ENCODE peak calls at places on chromosome 18, in seven cellular contexts. One of them, this sample, is unnamed.

GRCh38 chr18:58045265-58046086 is 1.4 kb downstream of the NEDD4L start:
- DNase-seq in Peyer's patch: peak; percentile 82
- DNase-seq in fibroblast of villous mesenchyme: peak; percentile 10
- DNase-seq in AG09309: no peak
- DNase-seq in BJ: no peak
- DNase-seq in cardiac fibroblast: peak; percentile 21
- DNase-seq in left ventricle myocardium inferior: no peak
- DNase-seq in this sample: no peak

GRCh38 chr18:36572135-36572856 is 256.5 kb downstream of the TPGS2 start:
- DNase-seq in Peyer's patch: peak; percentile 61
- DNase-seq in fibroblast of villous mesenchyme: peak; percentile 45
- DNase-seq in AG09309: peak; percentile 27
- DNase-seq in BJ: no peak
- DNase-seq in cardiac fibroblast: peak; percentile 68
- DNase-seq in left ventricle myocardium inferior: no peak
- DNase-seq in this sample: no peak

GRCh38 chr18:60980422-60981005 is 352.7 kb upstream of the CDH20 start:
- DNase-seq in Peyer's patch: no peak
- DNase-seq in fibroblast of villous mesenchyme: no peak
- DNase-seq in AG09309: no peak
- DNase-seq in BJ: no peak
- DNase-seq in cardiac fibroblast: no peak
- DNase-seq in left ventricle myocardium inferior: no peak
- DNase-seq in this sample: no peak

GRCh38 chr18:12308386-12309100 is 502 bp downstream of the TUBB6 start:
- DNase-seq in Peyer's patch: peak; percentile 84
- DNase-seq in fibroblast of villous mesenchyme: peak; percentile 93
- DNase-seq in AG09309: peak; percentile 67
- DNase-seq in BJ: peak; percentile 52
- DNase-seq in cardiac fibroblast: peak; percentile 92
- DNase-seq in left ventricle myocardium inferior: peak; percentile 89
- DNase-seq in this sample: no peak

GRCh38 chr18:75828379-75828778 is 400.9 kb upstream of the SMIM21 start:
- DNase-seq in Peyer's patch: no peak
- DNase-seq in fibroblast of villous mesenchyme: no peak
- DNase-seq in AG09309: no peak
- DNase-seq in BJ: no peak
- DNase-seq in cardiac fibroblast: no peak
- DNase-seq in left ventricle myocardium inferior: no peak
- DNase-seq in this sample: no peak

GRCh38 chr18:60411715-60412114 is 39.1 kb upstream of the MC4R start:
- DNase-seq in Peyer's patch: no peak
- DNase-seq in fibroblast of villous mesenchyme: no peak
- DNase-seq in AG09309: no peak
- DNase-seq in BJ: no peak
- DNase-seq in cardiac fibroblast: no peak
- DNase-seq in left ventricle myocardium inferior: no peak
- DNase-seq in this sample: no peak

GRCh38 chr18:49611316-49611715 is 49.5 kb downstream of the LIPG start:
- DNase-seq in Peyer's patch: no peak
- DNase-seq in fibroblast of villous mesenchyme: no peak
- DNase-seq in AG09309: no peak
- DNase-seq in BJ: no peak
- DNase-seq in cardiac fibroblast: no peak
- DNase-seq in left ventricle myocardium inferior: no peak
- DNase-seq in this sample: no peak

GRCh38 chr18:26003391-26003790 is 87.0 kb downstream of the SS18 start:
- DNase-seq in Peyer's patch: no peak
- DNase-seq in fibroblast of villous mesenchyme: no peak
- DNase-seq in AG09309: no peak
- DNase-seq in BJ: no peak
- DNase-seq in cardiac fibroblast: peak; percentile 21
- DNase-seq in left ventricle myocardium inferior: no peak
- DNase-seq in this sample: no peak

GRCh38 chr18:58862851-58863538 is 1.7 kb upstream of the ZNF532 start:
- DNase-seq in Peyer's patch: peak; percentile 55
- DNase-seq in fibroblast of villous mesenchyme: peak; percentile 53
- DNase-seq in AG09309: no peak
- DNase-seq in BJ: no peak
- DNase-seq in cardiac fibroblast: peak; percentile 67
- DNase-seq in left ventricle myocardium inferior: peak; percentile 41
- DNase-seq in this sample: no peak

GRCh38 chr18:68557183-68557582 is 157.7 kb downstream of the TMX3 start:
- DNase-seq in Peyer's patch: no peak
- DNase-seq in fibroblast of villous mesenchyme: no peak
- DNase-seq in AG09309: no peak
- DNase-seq in BJ: no peak
- DNase-seq in cardiac fibroblast: no peak
- DNase-seq in left ventricle myocardium inferior: no peak
- DNase-seq in this sample: no peak

GRCh38 chr18:27728659-27729058 is 448.3 kb downstream of the CDH2 start:
- DNase-seq in Peyer's patch: no peak
- DNase-seq in fibroblast of villous mesenchyme: no peak
- DNase-seq in AG09309: no peak
- DNase-seq in BJ: no peak
- DNase-seq in cardiac fibroblast: peak; percentile 46
- DNase-seq in left ventricle myocardium inferior: no peak
- DNase-seq in this sample: no peak

GRCh38 chr18:44946529-44947113 is 265.9 kb downstream of the SETBP1 start:
- DNase-seq in Peyer's patch: no peak
- DNase-seq in fibroblast of villous mesenchyme: no peak
- DNase-seq in AG09309: no peak
- DNase-seq in BJ: no peak
- DNase-seq in cardiac fibroblast: no peak
- DNase-seq in left ventricle myocardium inferior: no peak
- DNase-seq in this sample: no peak

GRCh38 chr18:26322892-26323653 is 96.8 kb downstream of the TAF4B start:
- DNase-seq in Peyer's patch: no peak
- DNase-seq in fibroblast of villous mesenchyme: peak; percentile 68
- DNase-seq in AG09309: no peak
- DNase-seq in BJ: no peak
- DNase-seq in cardiac fibroblast: peak; percentile 71
- DNase-seq in left ventricle myocardium inferior: no peak
- DNase-seq in this sample: no peak

GRCh38 chr18:55318864-55319516 is 269.0 kb downstream of the TCF4 start:
- DNase-seq in Peyer's patch: no peak
- DNase-seq in fibroblast of villous mesenchyme: peak; percentile 88
- DNase-seq in AG09309: no peak
- DNase-seq in BJ: no peak
- DNase-seq in cardiac fibroblast: peak; percentile 76
- DNase-seq in left ventricle myocardium inferior: no peak
- DNase-seq in this sample: no peak

GRCh38 chr18:59423251-59423650 is 64.2 kb upstream of the LMAN1 start:
- DNase-seq in Peyer's patch: no peak
- DNase-seq in fibroblast of villous mesenchyme: no peak
- DNase-seq in AG09309: no peak
- DNase-seq in BJ: no peak
- DNase-seq in cardiac fibroblast: no peak
- DNase-seq in left ventricle myocardium inferior: no peak
- DNase-seq in this sample: no peak

GRCh38 chr18:23719634-23720201 is 30.5 kb downstream of the LAMA3 start:
- DNase-seq in Peyer's patch: peak; percentile 56
- DNase-seq in fibroblast of villous mesenchyme: peak; percentile 98
- DNase-seq in AG09309: peak; percentile 98
- DNase-seq in BJ: peak; percentile 98
- DNase-seq in cardiac fibroblast: peak; percentile 98
- DNase-seq in left ventricle myocardium inferior: no peak
- DNase-seq in this sample: peak; percentile 97

GRCh38 chr18:24398515-24398914 is 891 bp upstream of the OSBPL1A start:
- DNase-seq in Peyer's patch: no peak
- DNase-seq in fibroblast of villous mesenchyme: peak; percentile 67
- DNase-seq in AG09309: peak; percentile 20
- DNase-seq in BJ: peak; percentile 21
- DNase-seq in cardiac fibroblast: no peak
- DNase-seq in left ventricle myocardium inferior: no peak
- DNase-seq in this sample: no peak

DNA sequence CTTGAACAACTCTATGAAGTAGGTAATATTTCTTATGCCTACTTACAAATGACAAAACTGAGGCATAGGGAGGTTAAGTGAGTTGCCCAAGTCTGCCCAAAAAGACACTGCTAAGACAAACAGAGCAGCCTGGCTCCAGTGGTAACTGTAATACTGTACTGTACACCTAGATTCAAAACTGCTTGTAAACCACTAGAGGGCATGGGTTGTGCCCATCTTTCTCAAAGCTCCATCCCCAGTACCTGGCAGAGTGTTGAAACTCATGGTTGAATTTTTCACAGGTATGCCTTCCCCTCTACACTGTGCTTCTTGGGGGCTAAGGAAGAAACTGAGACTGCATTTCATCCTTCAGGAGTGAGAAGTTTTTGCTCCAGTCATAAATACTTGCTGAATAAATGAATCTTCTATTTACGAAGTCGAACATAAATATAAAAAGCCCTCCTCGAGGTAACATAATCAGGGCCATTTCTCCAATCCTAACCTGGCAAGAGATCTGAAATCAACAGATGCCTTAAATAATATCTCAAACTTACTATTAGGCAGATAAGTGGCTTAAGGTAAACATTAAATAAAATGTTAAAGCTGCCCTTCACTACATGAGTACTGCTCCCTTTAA is 2.0 kb downstream of the PPP4R1 start:
- DNase-seq in Peyer's patch: peak; percentile 62
- DNase-seq in fibroblast of villous mesenchyme: peak; percentile 53
- DNase-seq in AG09309: no peak
- DNase-seq in BJ: no peak
- DNase-seq in cardiac fibroblast: peak; percentile 64
- DNase-seq in left ventricle myocardium inferior: no peak
- DNase-seq in this sample: no peak
- H3K4me3 ChIP-seq in Peyer's patch: no peak overlapping the region
- H3K4me3 ChIP-seq in fibroblast of villous mesenchyme: peak overlapping the region; percentile 89
- H3K4me3 ChIP-seq in AG09309: no peak overlapping the region
- H3K4me3 ChIP-seq in BJ: peak overlapping the region; percentile 76
- H3K4me3 ChIP-seq in cardiac fibroblast: peak overlapping the region; percentile 79
- H3K4me3 ChIP-seq in left ventricle myocardium inferior: peak overlapping the region; percentile 82
- H3K4me3 ChIP-seq in this sample: peak overlapping the region; percentile 93

DNA sequence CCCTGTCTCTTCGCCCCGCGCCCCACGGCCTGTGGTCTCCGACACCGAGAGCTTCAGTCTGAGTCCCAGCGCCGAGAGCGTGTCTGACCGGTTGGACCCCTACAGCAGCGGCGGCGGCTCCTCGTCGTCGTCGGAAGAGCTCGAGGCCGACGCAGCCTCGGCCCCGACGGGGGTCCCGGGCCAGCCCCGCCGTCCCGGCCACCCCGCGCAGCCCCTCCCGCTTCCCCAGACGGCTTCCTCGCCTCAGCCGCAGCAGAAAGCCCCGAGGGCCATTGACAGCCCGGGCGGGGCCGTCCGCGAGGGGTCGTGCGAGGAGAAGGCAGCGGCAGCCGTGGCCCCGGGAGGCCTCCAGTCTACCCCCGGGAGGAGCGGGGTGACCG is 1.3 kb downstream of the PHLPP1 start:
- DNase-seq in Peyer's patch: peak; percentile 73
- DNase-seq in fibroblast of villous mesenchyme: peak; percentile 42
- DNase-seq in AG09309: no peak
- DNase-seq in BJ: no peak
- DNase-seq in cardiac fibroblast: no peak
- DNase-seq in left ventricle myocardium inferior: peak; percentile 59
- DNase-seq in this sample: no peak
- TF ChIP-seq CTCF in Peyer's patch: no peak
- TF ChIP-seq CTCF in fibroblast of villous mesenchyme: peak; percentile 13
- TF ChIP-seq CTCF in AG09309: no peak
- TF ChIP-seq CTCF in BJ: peak; percentile 14
- TF ChIP-seq CTCF in cardiac fibroblast: no peak
- TF ChIP-seq CTCF in left ventricle myocardium inferior: no peak
- TF ChIP-seq CTCF in this sample: no peak

DNA sequence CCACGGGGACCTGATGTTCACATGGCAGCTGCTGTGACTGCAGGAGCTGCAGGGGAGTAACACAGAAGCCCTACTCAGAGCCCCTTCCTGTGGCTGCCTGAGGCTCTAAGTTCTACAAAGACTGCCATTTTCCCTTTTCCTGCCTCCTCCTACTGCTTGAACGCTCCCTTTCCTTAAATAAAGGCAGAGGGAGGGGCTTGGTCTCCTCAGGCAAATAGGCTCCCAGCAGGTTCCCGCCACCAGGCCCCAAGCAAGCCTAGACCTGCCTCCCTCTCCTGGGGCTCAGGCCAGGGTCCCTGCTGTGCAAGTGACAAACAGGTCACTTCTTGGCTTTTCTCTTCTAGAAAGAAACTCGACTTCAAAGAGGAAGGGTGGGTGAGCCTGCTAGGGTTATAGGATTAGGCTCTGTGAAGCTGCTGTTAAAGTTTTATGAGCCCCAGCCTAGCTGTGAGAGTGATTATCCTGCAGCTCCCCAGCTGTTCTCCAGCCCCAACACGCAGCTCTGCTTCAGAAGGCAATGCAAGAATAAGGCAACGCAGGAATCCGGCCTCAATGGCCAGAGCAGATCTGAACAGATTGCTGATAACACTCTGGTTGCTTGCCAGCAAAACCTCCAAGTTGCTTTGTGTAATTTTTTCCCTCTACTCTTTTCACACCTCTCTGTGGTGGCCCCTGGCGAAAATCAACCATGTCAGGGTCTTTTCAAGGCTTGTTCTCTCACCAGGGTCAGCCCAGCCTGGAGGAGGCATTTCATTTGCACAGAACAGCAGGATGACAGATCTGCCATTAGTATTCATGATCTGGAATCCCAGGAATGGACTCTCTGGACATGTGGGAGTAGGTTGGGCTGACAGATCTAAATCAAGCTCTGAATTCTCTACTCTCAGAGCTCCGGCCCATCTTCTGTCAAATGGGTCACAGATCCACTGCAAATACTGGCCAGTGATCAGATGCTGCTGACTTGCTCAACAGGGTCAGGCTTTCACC is 71.3 kb downstream of the MRO start:
- DNase-seq in Peyer's patch: no peak
- DNase-seq in fibroblast of villous mesenchyme: no peak
- DNase-seq in AG09309: no peak
- DNase-seq in BJ: no peak
- DNase-seq in cardiac fibroblast: no peak
- DNase-seq in left ventricle myocardium inferior: no peak
- DNase-seq in this sample: no peak
- H3K4me3 ChIP-seq in Peyer's patch: no peak overlapping the region
- H3K4me3 ChIP-seq in fibroblast of villous mesenchyme: no peak overlapping the region
- H3K4me3 ChIP-seq in AG09309: no peak overlapping the region
- H3K4me3 ChIP-seq in BJ: no peak overlapping the region
- H3K4me3 ChIP-seq in cardiac fibroblast: no peak overlapping the region
- H3K4me3 ChIP-seq in left ventricle myocardium inferior: no peak overlapping the region
- H3K4me3 ChIP-seq in this sample: no peak overlapping the region

GRCh38 chr18:3784949-3785348 is 335.0 kb downstream of the TGIF1 start:
- DNase-seq in Peyer's patch: no peak
- DNase-seq in fibroblast of villous mesenchyme: no peak
- DNase-seq in AG09309: no peak
- DNase-seq in BJ: no peak
- DNase-seq in cardiac fibroblast: no peak
- DNase-seq in left ventricle myocardium inferior: no peak
- DNase-seq in this sample: no peak

GRCh38 chr18:3777719-3778118 is 327.7 kb downstream of the TGIF1 start:
- DNase-seq in Peyer's patch: no peak
- DNase-seq in fibroblast of villous mesenchyme: no peak
- DNase-seq in AG09309: no peak
- DNase-seq in BJ: no peak
- DNase-seq in cardiac fibroblast: no peak
- DNase-seq in left ventricle myocardium inferior: no peak
- DNase-seq in this sample: no peak

DNA sequence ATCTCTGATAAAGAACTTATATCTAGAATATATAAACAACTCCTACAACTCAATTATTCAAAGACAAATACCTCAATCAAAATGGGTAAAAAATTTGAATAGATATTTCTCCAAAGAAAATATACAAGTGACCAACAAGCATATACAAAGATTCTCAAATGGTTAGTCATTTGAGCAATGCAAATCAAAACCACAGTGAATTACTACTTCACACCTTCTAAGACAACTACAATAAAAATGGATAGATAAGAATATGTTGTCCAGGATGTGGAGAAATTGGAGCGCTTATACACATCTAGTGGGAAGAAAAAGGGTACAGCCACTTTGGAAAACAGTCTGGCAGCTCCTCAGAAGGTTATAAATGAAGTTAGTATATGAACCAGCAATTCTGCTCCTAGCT is 332.9 kb downstream of the TGIF1 start:
- DNase-seq in Peyer's patch: no peak
- DNase-seq in fibroblast of villous mesenchyme: peak; percentile 2
- DNase-seq in AG09309: no peak
- DNase-seq in BJ: no peak
- DNase-seq in cardiac fibroblast: no peak
- DNase-seq in left ventricle myocardium inferior: no peak
- DNase-seq in this sample: no peak
- TF ChIP-seq CTCF in Peyer's patch: no peak
- TF ChIP-seq CTCF in fibroblast of villous mesenchyme: no peak
- TF ChIP-seq CTCF in AG09309: no peak
- TF ChIP-seq CTCF in BJ: no peak
- TF ChIP-seq CTCF in cardiac fibroblast: no peak
- TF ChIP-seq CTCF in left ventricle myocardium inferior: no peak
- TF ChIP-seq CTCF in this sample: no peak

This sample was measured in epithelial cell of proximal tubule.